ENCODE peak calls at places on chromosome 11, in eight cellular contexts. T is HCT116, G is GM23338, W is neuronal stem cell, I is H9, U is IMR-90, O is neural progenitor cell, N is mesenchymal stem cell. B is an unnamed sample.
A peak's percentile ranks its signal among the peaks of the same experiment; 100 is the strongest.

GRCh38 chr11:12642040-12642439 is 32.2 kb upstream of the TEAD1 start:
- DNase-seq in I (no peak), N (peak; percentile 52), T (no peak), U (peak; percentile 68), O (no peak), G (no peak), W (no peak), B (no peak)

GRCh38 chr11:77650165-77650564 is 12.6 kb upstream of the CLNS1A start:
- DNase-seq in N (no peak), W (no peak), U (no peak), G (no peak), I (no peak), O (no peak), T (no peak), B (no peak)

GRCh38 chr11:73334244-73335203 is 26.4 kb downstream of the ARHGEF17 start:
- DNase-seq in O (peak; percentile 39), I (no peak), U (peak; percentile 91), G (no peak), W (no peak), T (peak; percentile 15), N (peak; percentile 96), B (peak; percentile 62)

GRCh38 chr11:77596626-77597025 is 6.9 kb downstream of the AQP11 start:
- DNase-seq in O (no peak), G (no peak), I (no peak), U (peak; percentile 84), T (no peak), N (peak; percentile 26), W (no peak), B (peak; percentile 19)

GRCh38 chr11:35276396-35276795 is 137.4 kb downstream of the CD44 start:
- DNase-seq in W (no peak), T (no peak), N (no peak), G (no peak), O (no peak), I (no peak), U (peak; percentile 39), B (peak; percentile 61)

GRCh38 chr11:76793391-76793811 is 10.2 kb downstream of the TSKU start:
- DNase-seq in N (no peak), O (peak; percentile 80), W (peak; percentile 61), I (no peak), T (no peak), U (no peak), G (no peak), B (no peak)

GRCh38 chr11:3626250-3626960 is 15.4 kb downstream of the ART5 start:
- DNase-seq in O (no peak), T (no peak), I (peak; percentile 57), N (no peak), U (no peak), W (no peak), G (peak; percentile 41), B (no peak)

GRCh38 chr11:26741036-26741435 is 19.2 kb upstream of the SLC5A12 start:
- DNase-seq in G (no peak), O (peak; percentile 56), N (no peak), W (no peak), I (no peak), U (no peak), T (no peak), B (no peak)

GRCh38 chr11:116373107-116373506 is 399.7 kb downstream of the BUD13 start:
- DNase-seq in T (no peak), G (no peak), U (no peak), N (no peak), O (peak; percentile 74), I (no peak), W (no peak), B (no peak)

GRCh38 chr11:120805960-120806555 is 217.8 kb upstream of the TBCEL start:
- DNase-seq in G (no peak), W (no peak), U (no peak), N (no peak), T (no peak), I (no peak), O (no peak), B (no peak)

GRCh38 chr11:10450451-10451398 is 4.3 kb upstream of the AMPD3 start:
- DNase-seq in T (peak; percentile 62), I (peak; percentile 78), N (peak; percentile 35), G (peak; percentile 90), W (peak; percentile 40), O (peak; percentile 72), U (no peak), B (peak; percentile 79)

DNA sequence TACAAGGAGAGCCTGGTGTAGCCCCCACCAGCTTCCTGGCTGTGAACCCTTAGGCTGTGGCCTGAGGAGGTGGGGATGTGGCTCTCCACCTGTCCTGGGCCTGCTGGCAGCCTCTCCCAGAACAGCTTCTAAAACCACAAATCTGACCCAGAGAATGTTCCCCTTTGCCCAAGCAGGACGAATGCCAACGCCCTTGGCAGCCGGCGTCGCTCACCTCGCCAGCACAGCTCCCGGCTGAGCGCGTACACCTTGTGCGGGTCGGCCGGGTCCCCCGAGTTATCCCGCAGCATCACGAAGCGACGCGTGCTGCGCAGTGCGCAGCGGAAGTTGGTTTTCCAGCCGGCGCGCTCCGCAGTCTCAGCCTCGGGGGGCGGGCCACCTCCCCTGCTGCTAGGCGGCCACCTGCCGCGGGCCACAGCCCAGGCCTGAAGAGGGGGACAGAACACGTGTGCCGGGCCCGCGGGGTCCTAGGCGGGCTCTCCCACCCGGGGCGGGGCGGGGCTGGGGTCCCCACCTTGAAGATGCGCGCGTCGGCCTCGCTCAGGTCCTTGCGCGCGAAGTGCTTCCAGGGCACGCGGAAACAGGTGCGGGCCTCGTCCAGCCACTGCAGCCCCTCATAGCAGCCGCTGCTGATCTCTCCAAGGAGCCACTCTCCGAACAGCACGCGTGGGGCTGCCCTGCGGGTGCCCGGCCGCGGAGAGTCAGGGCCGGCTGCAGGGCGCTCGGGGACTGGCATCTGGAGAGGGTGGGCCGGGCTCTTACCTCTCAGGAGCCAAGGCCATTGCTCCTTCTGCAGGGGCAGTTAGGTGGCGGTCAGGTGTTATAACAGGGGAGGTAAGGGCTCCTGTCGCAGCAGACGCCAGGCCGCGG is 932 bp downstream of the IRF7 start:
- DNase-seq in O (peak; percentile 16), U (no peak), T (no peak), G (no peak), I (no peak), N (no peak), W (no peak), B (peak; percentile 77)
- H2AFZ ChIP-seq in O (no peak overlapping the region), U (peak overlapping the region; percentile 93), T (no peak overlapping the region), G (no peak overlapping the region), I (no peak overlapping the region), N (no peak overlapping the region), W (no peak overlapping the region), B (no peak overlapping the region)

DNA sequence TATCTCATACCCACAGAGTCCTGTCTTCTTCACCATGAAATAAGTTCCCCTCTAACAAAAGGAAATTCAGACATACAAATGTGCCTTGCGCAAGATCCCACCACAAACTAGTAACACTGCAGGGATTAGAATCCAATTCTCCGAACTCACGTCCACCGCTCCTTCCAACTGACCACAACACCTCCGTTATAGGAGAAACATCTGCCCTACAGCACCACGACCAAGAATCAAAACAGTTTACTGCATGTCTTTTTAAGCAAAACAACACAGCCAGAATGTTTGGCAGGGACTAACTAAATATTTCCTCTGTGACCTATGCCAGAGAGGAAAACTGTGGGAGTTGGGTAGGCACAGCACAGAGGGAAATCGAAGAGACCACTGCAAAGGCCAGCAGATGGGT is 72.7 kb upstream of the AKIP1 start:
- DNase-seq in N (peak; percentile 95), T (no peak), U (peak; percentile 94), I (no peak), G (no peak), W (no peak), O (no peak), B (no peak)
- H3K4me2 ChIP-seq in N (no peak overlapping the region), T (no peak overlapping the region), U (peak overlapping the region; percentile 45), I (no peak overlapping the region), G (no peak overlapping the region), W (no peak overlapping the region), O (no peak overlapping the region), B (no peak overlapping the region)

DNA sequence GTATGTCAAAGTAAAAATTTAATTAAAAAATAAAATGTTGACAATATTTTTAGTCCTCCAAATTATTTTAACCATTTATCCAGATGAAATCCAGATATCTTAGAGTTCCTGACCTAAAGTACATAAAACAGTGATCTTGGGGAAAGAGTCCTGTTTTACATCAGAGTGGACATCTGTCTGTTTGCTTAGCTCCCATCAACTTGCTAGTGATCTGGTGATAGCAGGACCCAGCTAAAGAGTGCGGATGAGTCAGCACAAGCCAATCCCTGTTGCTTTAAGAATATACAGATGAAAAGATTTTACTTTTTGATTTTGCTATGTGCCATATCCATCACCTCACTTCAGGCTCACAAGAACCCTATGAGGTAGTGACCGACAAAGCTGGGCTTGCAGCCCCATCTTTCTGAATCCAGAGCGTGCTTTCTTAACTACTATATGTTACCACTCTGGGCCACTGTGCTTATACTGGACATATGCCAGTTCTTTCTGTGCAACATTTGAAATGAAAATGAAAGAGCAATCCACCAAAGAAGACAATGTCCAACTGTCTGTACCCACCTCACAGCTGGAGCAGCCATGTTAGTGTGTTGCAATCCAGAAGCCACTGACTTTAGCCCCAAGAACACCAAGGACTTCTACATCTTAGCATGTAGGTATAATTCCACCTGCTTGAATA is 167.6 kb upstream of the SESN3 start:
- DNase-seq in W (no peak), U (no peak), T (no peak), N (peak; percentile 54), O (no peak), G (no peak), I (no peak), B (no peak)
- H2AFZ ChIP-seq in W (no peak overlapping the region), U (no peak overlapping the region), T (no peak overlapping the region), N (no peak overlapping the region), O (no peak overlapping the region), G (peak overlapping the region; percentile 25), I (no peak overlapping the region), B (no peak overlapping the region)

DNA sequence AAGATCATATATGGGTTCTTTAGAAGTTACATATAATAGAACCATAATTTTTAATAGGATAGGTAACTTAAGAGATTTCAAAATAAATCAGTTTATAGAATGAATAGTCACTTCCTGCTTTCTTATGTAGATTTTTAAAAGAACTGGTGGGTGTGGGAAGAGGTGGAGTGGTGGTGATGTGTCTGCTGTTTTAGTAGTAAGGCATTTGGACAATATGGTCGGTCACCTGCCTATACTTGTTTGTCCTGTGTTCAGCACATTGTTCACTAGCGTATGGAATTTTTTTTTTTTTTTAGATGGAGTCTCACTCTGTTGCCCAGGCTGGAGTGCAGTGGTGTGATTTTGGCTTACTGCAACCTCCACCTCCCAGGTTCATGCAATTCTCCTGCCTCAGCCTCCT is 39.3 kb downstream of the CCDC81 start:
- DNase-seq in I (no peak), G (no peak), W (no peak), U (no peak), N (no peak), T (no peak), O (no peak), B (no peak)
- H3K4me2 ChIP-seq in I (no peak overlapping the region), G (no peak overlapping the region), W (no peak overlapping the region), U (no peak overlapping the region), N (no peak overlapping the region), T (no peak overlapping the region), O (no peak overlapping the region), B (no peak overlapping the region)

GRCh38 chr11:133383689-133384088 is 148.6 kb downstream of the OPCML start:
- DNase-seq in N (no peak), W (no peak), G (no peak), O (no peak), I (no peak), T (no peak), U (no peak), B (no peak)

GRCh38 chr11:133386262-133386661 is 146.0 kb downstream of the OPCML start:
- DNase-seq in G (no peak), W (no peak), U (no peak), N (no peak), T (no peak), I (no peak), O (no peak), B (no peak)

GRCh38 chr11:133384731-133385130 is 147.6 kb downstream of the OPCML start:
- DNase-seq in T (no peak), U (no peak), I (no peak), G (no peak), O (no peak), N (no peak), W (no peak), B (no peak)

GRCh38 chr11:133386852-133387251 is 145.4 kb downstream of the OPCML start:
- DNase-seq in O (no peak), I (no peak), N (no peak), G (no peak), U (no peak), W (no peak), T (no peak), B (no peak)

GRCh38 chr11:133382217-133382746 is 150.0 kb downstream of the OPCML start:
- DNase-seq in G (no peak), N (no peak), T (no peak), U (no peak), I (no peak), W (no peak), O (no peak), B (no peak)
- H2AFZ ChIP-seq in G (no peak overlapping the region), N (no peak overlapping the region), T (no peak overlapping the region), U (no peak overlapping the region), I (no peak overlapping the region), W (no peak overlapping the region), O (no peak overlapping the region), B (no peak overlapping the region)

B was measured in PC-3.